ENCODE peak calls at places on chromosomes 12 and 14, in nine cellular contexts. V is T-helper 9 cell; S is CD8-positive, alpha-beta T cell; O is fibroblast of lung; F is adipocyte; M is NCI-H1105; A is OCI-LY7; G is activated gamma-delta T cell treated with Interleukin-2 at 50 U/mL for 16 hours; R is left ventricle myocardium superior. H is an unnamed sample.

GRCh38 chr12:12376636-12377448 is 20.0 kb downstream of the BORCS5 start:
- DNase-seq in V (no peak), S (no peak), O (peak), F (peak), M (peak), A (peak), G (no peak), R (no peak), H (no peak)

GRCh38 chr12:24121911-24122310 is 172.4 kb upstream of the SOX5 start:
- DNase-seq in V (no peak), S (no peak), O (no peak), F (no peak), M (no peak), A (no peak), G (no peak), R (no peak), H (no peak)

GRCh38 chr12:40137252-40137651 is 31.4 kb upstream of the SLC2A13 start:
- DNase-seq in V (no peak), S (no peak), O (no peak), F (peak), M (no peak), A (peak), G (no peak), R (no peak), H (no peak)

GRCh38 chr12:45065125-45065626 is 14.3 kb upstream of the DBX2 start:
- DNase-seq in V (no peak), S (no peak), O (no peak), F (no peak), M (no peak), A (no peak), G (no peak), R (no peak), H (no peak)

GRCh38 chr14:61607570-61608244 is 87.6 kb upstream of the HIF1A start:
- DNase-seq in V (no peak), S (peak), O (no peak), F (no peak), M (peak), A (peak), G (no peak), R (no peak), H (no peak)

GRCh38 chr12:102063066-102063465 is 1.3 kb upstream of the WASHC3 start:
- DNase-seq in V (no peak), S (no peak), O (no peak), F (no peak), M (no peak), A (peak), G (no peak), R (no peak), H (no peak)

GRCh38 chr14:23052182-23052623 is 5.1 kb downstream of the CDH24 start:
- DNase-seq in V (no peak), S (no peak), O (no peak), F (no peak), M (no peak), A (no peak), G (no peak), R (no peak), H (no peak)

GRCh38 chr12:101777476-101777875 is 38.2 kb upstream of the SYCP3 start:
- DNase-seq in V (no peak), S (no peak), O (no peak), F (no peak), M (no peak), A (no peak), G (no peak), R (no peak), H (no peak)

GRCh38 chr14:24632336-24632735 is 1.7 kb downstream of the GZMB start:
- DNase-seq in V (no peak), S (no peak), O (no peak), F (no peak), M (no peak), A (no peak), G (no peak), R (no peak), H (no peak)

GRCh38 chr14:43356984-43357545 is 1150.0 kb downstream of the FSCB start:
- DNase-seq in V (no peak), S (no peak), O (no peak), F (no peak), M (no peak), A (no peak), G (no peak), R (no peak), H (no peak)

GRCh38 chr12:47017041-47017713 is 62.2 kb upstream of the PCED1B start:
- DNase-seq in V (no peak), S (no peak), O (no peak), F (no peak), M (no peak), A (no peak), G (no peak), R (no peak), H (no peak)

GRCh38 chr12:89161553-89161952 is 190.7 kb downstream of the DUSP6 start:
- DNase-seq in V (no peak), S (no peak), O (no peak), F (no peak), M (no peak), A (no peak), G (no peak), R (no peak), H (no peak)

H was measured in coronary artery.